ENCODE peak calls at places on chromosomes 3 and 15, in four cellular contexts. Y, H, T and V are unnamed samples.

GRCh38 chr3:30368978-30369377 is 237.4 kb upstream of the TGFBR2 start:
- DNase-seq in T (no peak), H (no peak), Y (no peak), V (no peak)

GRCh38 chr3:58188921-58189451 is 21.8 kb downstream of the DNASE1L3 start:
- DNase-seq in T (no peak), H (no peak), Y (no peak), V (no peak)

GRCh38 chr3:123658118-123658859 is 73.4 kb upstream of the HACD2 start:
- DNase-seq in T (no peak), Y (no peak), H (no peak), V (no peak)

GRCh38 chr3:20528180-20528579 is 342.2 kb upstream of the SGO1 start:
- DNase-seq in T (no peak), Y (no peak), H (no peak), V (no peak)

GRCh38 chr3:184531580-184532290 is 29.9 kb upstream of the EPHB3 start:
- DNase-seq in Y (no peak), H (no peak), T (no peak), V (no peak)

GRCh38 chr15:79218588-79219200 is 63.8 kb upstream of the ANKRD34C start:
- DNase-seq in T (peak; percentile 38), H (peak; percentile 22), Y (no peak), V (no peak)

GRCh38 chr3:138260636-138261035 is 69.0 kb downstream of the NME9 start:
- DNase-seq in Y (no peak), H (no peak), T (no peak), V (no peak)

GRCh38 chr3:190886945-190887344 is 24.5 kb upstream of the GMNC start:
- DNase-seq in Y (no peak), H (no peak), T (no peak), V (no peak)

GRCh38 chr3:181711325-181712135 is at the start of gene SOX2:
- DNase-seq in Y (no peak), T (peak; percentile 98), H (peak; percentile 68), V (peak; percentile 88)

GRCh38 chr3:46928297-46928696 is 48.2 kb downstream of the CCDC12 start:
- DNase-seq in H (no peak), Y (peak; percentile 88), T (no peak), V (no peak)

GRCh38 chr3:26623409-26624208 is 1.0 kb downstream of the LRRC3B start:
- DNase-seq in T (peak; percentile 51), H (no peak), Y (no peak), V (peak; percentile 54)

GRCh38 chr3:26624209-26624775 is 1.7 kb downstream of the LRRC3B start:
- DNase-seq in Y (no peak), T (no peak), H (no peak), V (peak; percentile 66)

GRCh38 chr3:26627080-26627479 is 4.5 kb downstream of the LRRC3B start:
- DNase-seq in T (no peak), Y (no peak), H (no peak), V (no peak)

GRCh38 chr3:26622634-26623408 is at the start of gene LRRC3B:
- DNase-seq in H (no peak), Y (no peak), T (peak; percentile 75), V (peak; percentile 76)

DNA sequence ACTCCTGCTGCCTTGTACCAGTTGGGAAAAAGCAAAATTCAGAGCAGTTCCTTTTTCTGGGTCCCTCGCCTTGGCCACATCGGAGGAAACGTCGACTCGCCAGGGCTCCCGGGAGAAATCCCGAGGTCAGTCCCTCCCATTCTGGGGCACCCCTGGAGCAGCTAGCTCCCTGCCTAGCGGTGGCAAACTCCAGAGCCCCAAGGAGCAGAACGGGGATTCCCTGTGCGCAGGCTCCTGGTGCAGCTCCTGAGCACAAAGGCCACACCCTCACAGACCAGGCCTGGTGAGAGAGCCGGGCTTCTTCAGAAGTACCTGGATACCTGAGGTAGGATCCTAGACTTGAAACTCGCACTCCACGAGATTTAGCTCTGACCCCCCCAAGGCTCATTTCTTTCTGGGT is 2.6 kb downstream of the LRRC3B start:
- DNase-seq in T (no peak), H (no peak), Y (no peak), V (peak; percentile 24)
- TF ChIP-seq USF1 in T (no peak), H (no peak), Y (no peak), V (no peak)

DNA sequence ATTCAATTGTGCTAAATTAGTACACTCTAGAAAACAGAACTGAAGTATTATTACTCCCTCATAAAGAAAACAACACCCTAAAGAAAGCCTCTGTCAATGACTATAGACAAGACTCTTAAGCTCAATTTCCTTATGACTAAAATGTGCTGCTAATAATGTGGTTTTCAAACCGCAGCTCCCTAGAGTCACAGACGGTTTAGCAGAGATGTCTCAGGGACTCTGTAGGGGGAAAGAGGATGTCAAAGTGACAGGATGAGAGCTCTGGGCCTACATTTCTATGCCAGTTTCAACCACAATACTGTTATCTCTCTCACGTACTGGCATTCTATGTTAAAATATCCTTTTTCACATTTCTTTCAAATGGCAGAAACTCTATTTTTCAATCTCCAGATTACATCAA is 37.6 kb upstream of the WDR49 start:
- DNase-seq in T (no peak), H (no peak), Y (peak; percentile 84), V (no peak)
- TF ChIP-seq USF1 in T (no peak), H (no peak), Y (no peak), V (no peak)

GRCh38 chr3:188647237-188647636 is 493.3 kb downstream of the LPP start:
- DNase-seq in T (no peak), H (no peak), Y (no peak), V (no peak)
- TF ChIP-seq USF1 in T (no peak), H (no peak), Y (no peak), V (no peak)

DNA sequence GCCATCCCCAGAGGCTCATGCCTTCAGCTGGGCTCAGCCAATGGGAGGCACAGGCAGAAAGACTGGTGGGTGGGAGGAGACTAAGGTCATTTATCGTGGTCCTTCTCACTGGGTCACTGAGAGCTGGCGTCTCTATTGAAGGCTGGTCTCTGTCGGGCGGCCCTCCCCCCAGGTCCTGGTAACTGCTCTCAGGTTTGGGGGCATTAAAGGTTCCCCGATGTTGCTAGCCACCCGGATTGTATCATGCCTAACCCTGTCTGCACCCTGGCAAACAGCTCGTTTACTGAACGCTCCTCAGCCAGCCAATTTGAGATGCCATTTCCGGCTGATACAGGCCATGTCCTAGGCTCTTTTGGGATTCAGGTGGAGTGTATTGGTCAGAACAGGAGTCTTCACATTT is 10.5 kb downstream of the SELENOS start:
- DNase-seq in Y (no peak), H (peak; percentile 19), T (no peak), V (no peak)
- TF ChIP-seq USF1 in Y (no peak), H (no peak), T (no peak), V (no peak)

GRCh38 chr3:60225848-60226247 is 1025.4 kb downstream of the FHIT start:
- DNase-seq in Y (peak; percentile 5), H (no peak), T (no peak), V (no peak)

GRCh38 chr3:60228823-60229222 is 1022.4 kb downstream of the FHIT start:
- DNase-seq in H (no peak), T (no peak), Y (no peak), V (no peak)

GRCh38 chr3:60229502-60229901 is 1021.8 kb downstream of the FHIT start:
- DNase-seq in T (no peak), Y (no peak), H (no peak), V (no peak)

GRCh38 chr3:60226907-60227306 is 1024.3 kb downstream of the FHIT start:
- DNase-seq in Y (no peak), T (no peak), H (no peak), V (no peak)
- TF ChIP-seq USF1 in Y (no peak), T (no peak), H (no peak), V (no peak)

DNA sequence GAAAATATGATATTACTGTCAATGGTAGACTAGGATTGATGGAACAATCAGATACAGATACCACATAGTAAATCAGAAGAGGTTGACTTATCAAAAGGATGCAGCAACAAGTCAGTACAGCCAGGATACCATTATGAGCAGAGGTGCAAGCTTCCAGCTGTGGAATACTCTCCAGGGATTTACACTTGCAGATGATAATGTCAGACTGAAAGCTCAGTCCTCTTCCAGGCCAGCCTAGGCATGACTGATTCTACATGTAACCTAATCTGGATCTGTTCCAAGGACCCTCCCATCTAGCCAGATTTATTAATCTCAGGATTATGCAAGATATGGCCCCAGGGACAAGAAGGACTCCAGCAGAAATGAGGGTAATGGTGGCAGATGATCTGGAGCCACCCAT is 8.2 kb downstream of the FILIP1L start:
- DNase-seq in Y (no peak), H (no peak), T (no peak), V (no peak)
- TF ChIP-seq USF1 in Y (no peak), H (no peak), T (no peak), V (no peak)

DNA sequence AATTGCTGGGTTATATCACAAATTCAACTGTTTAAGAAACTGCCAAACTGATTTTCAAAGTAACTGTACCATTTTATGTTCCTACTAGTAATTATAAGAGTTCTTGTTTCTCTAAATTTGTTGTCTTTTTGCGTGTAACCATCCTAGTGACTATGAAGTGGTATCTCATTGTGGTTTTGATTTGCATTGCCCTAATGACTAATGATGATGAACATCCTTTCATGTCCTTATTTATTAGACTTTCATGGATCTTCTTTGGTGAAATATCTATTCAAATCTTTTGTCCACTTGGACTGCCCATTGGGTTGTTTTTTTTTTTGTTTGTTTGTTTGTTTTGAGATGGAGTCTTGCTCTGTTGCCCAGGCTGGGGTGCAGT is 3.6 kb downstream of the OXSR1 start:
- DNase-seq in T (no peak), Y (no peak), H (no peak), V (no peak)
- TF ChIP-seq USF1 in T (no peak), Y (no peak), H (no peak), V (no peak)

GRCh38 chr15:84638103-84638502 is 16.0 kb downstream of the WDR73 start:
- DNase-seq in H (peak; percentile 41), Y (no peak), T (no peak), V (no peak)
- TF ChIP-seq USF1 in H (no peak), Y (no peak), T (no peak), V (no peak)

DNA sequence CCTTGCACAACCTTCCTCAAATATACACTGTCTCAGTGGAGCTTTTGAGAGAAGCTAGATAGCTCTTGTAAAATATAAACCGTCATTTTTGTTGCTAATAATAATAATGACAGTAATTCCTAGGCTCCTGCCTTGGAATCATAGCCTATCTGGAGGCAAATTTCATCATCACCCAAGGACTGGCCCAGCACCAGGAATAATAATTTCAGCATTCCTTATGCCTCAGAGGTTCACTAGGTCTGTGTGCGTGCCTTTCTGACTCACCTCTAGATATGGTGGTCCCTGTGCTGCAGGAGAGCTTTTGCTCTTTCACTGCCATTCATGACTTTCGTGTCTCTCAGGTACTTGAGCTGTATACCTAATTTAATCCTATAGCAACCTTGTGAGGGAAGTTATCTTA is 116.0 kb downstream of the RPLP1 start:
- DNase-seq in H (no peak), T (no peak), Y (no peak), V (no peak)
- TF ChIP-seq USF1 in H (no peak), T (no peak), Y (no peak), V (no peak)

GRCh38 chr3:129161860-129162271 is 1.0 kb upstream of the ISY1 start:
- DNase-seq in T (peak; percentile 38), H (no peak), Y (no peak), V (no peak)
- TF ChIP-seq USF1 in T (no peak), H (peak; percentile 36), Y (no peak), V (no peak)